ENCODE peak calls at places on chromosome 10, in four cellular contexts. One of them, this sample, is unnamed.

GRCh38 chr10:115171392-115171960 is 78.3 kb downstream of the ATRNL1 start:
- DNase-seq in EL: peak
- DNase-seq in activated CD8-positive, alpha-beta memory T cell treated with anti-CD3 and anti-CD28 coated beads for 24 hours: no peak
- DNase-seq in brain microvascular endothelial cell: no peak
- DNase-seq in this sample: no peak

GRCh38 chr10:95467162-95467599 is 94.0 kb downstream of the SORBS1 start:
- DNase-seq in EL: peak
- DNase-seq in activated CD8-positive, alpha-beta memory T cell treated with anti-CD3 and anti-CD28 coated beads for 24 hours: no peak
- DNase-seq in brain microvascular endothelial cell: no peak
- DNase-seq in this sample: no peak

GRCh38 chr10:121154846-121155245 is 303.7 kb downstream of the WDR11 start:
- DNase-seq in EL: no peak
- DNase-seq in activated CD8-positive, alpha-beta memory T cell treated with anti-CD3 and anti-CD28 coated beads for 24 hours: no peak
- DNase-seq in brain microvascular endothelial cell: no peak
- DNase-seq in this sample: no peak

GRCh38 chr10:50431791-50432190 is 180.5 kb upstream of the ASAH2 start:
- DNase-seq in EL: no peak
- DNase-seq in activated CD8-positive, alpha-beta memory T cell treated with anti-CD3 and anti-CD28 coated beads for 24 hours: no peak
- DNase-seq in brain microvascular endothelial cell: no peak
- DNase-seq in this sample: no peak

GRCh38 chr10:63052083-63052482 is 81.0 kb upstream of the NRBF2 start:
- DNase-seq in EL: no peak
- DNase-seq in activated CD8-positive, alpha-beta memory T cell treated with anti-CD3 and anti-CD28 coated beads for 24 hours: no peak
- DNase-seq in brain microvascular endothelial cell: no peak
- DNase-seq in this sample: no peak

GRCh38 chr10:99860466-99860865 is 78.0 kb downstream of the ABCC2 start:
- DNase-seq in EL: no peak
- DNase-seq in activated CD8-positive, alpha-beta memory T cell treated with anti-CD3 and anti-CD28 coated beads for 24 hours: no peak
- DNase-seq in brain microvascular endothelial cell: no peak
- DNase-seq in this sample: no peak

GRCh38 chr10:69956833-69957230 is 95.8 kb upstream of the MACROH2A2 start:
- DNase-seq in EL: no peak
- DNase-seq in activated CD8-positive, alpha-beta memory T cell treated with anti-CD3 and anti-CD28 coated beads for 24 hours: no peak
- DNase-seq in brain microvascular endothelial cell: no peak
- DNase-seq in this sample: no peak

GRCh38 chr10:23693398-23693797 is 254.5 kb downstream of the OTUD1 start:
- DNase-seq in EL: no peak
- DNase-seq in activated CD8-positive, alpha-beta memory T cell treated with anti-CD3 and anti-CD28 coated beads for 24 hours: no peak
- DNase-seq in brain microvascular endothelial cell: no peak
- DNase-seq in this sample: no peak

GRCh38 chr10:91975438-91975837 is 51.9 kb downstream of the BTAF1 start:
- DNase-seq in EL: no peak
- DNase-seq in activated CD8-positive, alpha-beta memory T cell treated with anti-CD3 and anti-CD28 coated beads for 24 hours: no peak
- DNase-seq in brain microvascular endothelial cell: no peak
- DNase-seq in this sample: no peak

GRCh38 chr10:4352566-4352961 is 473.4 kb upstream of the AKR1E2 start:
- DNase-seq in EL: no peak
- DNase-seq in activated CD8-positive, alpha-beta memory T cell treated with anti-CD3 and anti-CD28 coated beads for 24 hours: no peak
- DNase-seq in brain microvascular endothelial cell: no peak
- DNase-seq in this sample: no peak

GRCh38 chr10:44049301-44050015 is 335.4 kb downstream of the CXCL12 start:
- DNase-seq in EL: no peak
- DNase-seq in activated CD8-positive, alpha-beta memory T cell treated with anti-CD3 and anti-CD28 coated beads for 24 hours: no peak
- DNase-seq in brain microvascular endothelial cell: no peak
- DNase-seq in this sample: peak

GRCh38 chr10:84493951-84494848 is 165.8 kb downstream of the CCSER2 start:
- DNase-seq in EL: peak
- DNase-seq in activated CD8-positive, alpha-beta memory T cell treated with anti-CD3 and anti-CD28 coated beads for 24 hours: no peak
- DNase-seq in brain microvascular endothelial cell: peak
- DNase-seq in this sample: no peak

GRCh38 chr10:73850205-73850604 is 24.1 kb downstream of the CAMK2G start:
- DNase-seq in EL: no peak
- DNase-seq in activated CD8-positive, alpha-beta memory T cell treated with anti-CD3 and anti-CD28 coated beads for 24 hours: no peak
- DNase-seq in brain microvascular endothelial cell: no peak
- DNase-seq in this sample: no peak

GRCh38 chr10:48811461-48811860 is 126.8 kb downstream of the WDFY4 start:
- DNase-seq in EL: peak
- DNase-seq in activated CD8-positive, alpha-beta memory T cell treated with anti-CD3 and anti-CD28 coated beads for 24 hours: no peak
- DNase-seq in brain microvascular endothelial cell: no peak
- DNase-seq in this sample: no peak

GRCh38 chr10:113820507-113820906 is 33.4 kb downstream of the DCLRE1A start:
- DNase-seq in EL: peak
- DNase-seq in activated CD8-positive, alpha-beta memory T cell treated with anti-CD3 and anti-CD28 coated beads for 24 hours: no peak
- DNase-seq in brain microvascular endothelial cell: no peak
- DNase-seq in this sample: no peak

GRCh38 chr10:124994573-124995473 is 52.9 kb downstream of the ZRANB1 start:
- DNase-seq in EL: no peak
- DNase-seq in activated CD8-positive, alpha-beta memory T cell treated with anti-CD3 and anti-CD28 coated beads for 24 hours: peak
- DNase-seq in brain microvascular endothelial cell: no peak
- DNase-seq in this sample: peak

GRCh38 chr10:122142652-122143237 is 128.4 kb upstream of the BTBD16 start:
- DNase-seq in EL: peak
- DNase-seq in activated CD8-positive, alpha-beta memory T cell treated with anti-CD3 and anti-CD28 coated beads for 24 hours: peak
- DNase-seq in brain microvascular endothelial cell: no peak
- DNase-seq in this sample: no peak

GRCh38 chr10:95327367-95327766 is 36.6 kb upstream of the PDLIM1 start:
- DNase-seq in EL: peak
- DNase-seq in activated CD8-positive, alpha-beta memory T cell treated with anti-CD3 and anti-CD28 coated beads for 24 hours: no peak
- DNase-seq in brain microvascular endothelial cell: peak
- DNase-seq in this sample: no peak

GRCh38 chr10:88343761-88344484 is 239.2 kb downstream of the RNLS start:
- DNase-seq in EL: no peak
- DNase-seq in activated CD8-positive, alpha-beta memory T cell treated with anti-CD3 and anti-CD28 coated beads for 24 hours: no peak
- DNase-seq in brain microvascular endothelial cell: no peak
- DNase-seq in this sample: no peak

GRCh38 chr10:45421231-45422097 is 47.4 kb downstream of the ALOX5 start:
- DNase-seq in EL: no peak
- DNase-seq in activated CD8-positive, alpha-beta memory T cell treated with anti-CD3 and anti-CD28 coated beads for 24 hours: peak
- DNase-seq in brain microvascular endothelial cell: no peak
- DNase-seq in this sample: no peak

GRCh38 chr10:102919992-102920736 is 2.1 kb downstream of the CNNM2 start:
- DNase-seq in EL: no peak
- DNase-seq in activated CD8-positive, alpha-beta memory T cell treated with anti-CD3 and anti-CD28 coated beads for 24 hours: no peak
- DNase-seq in brain microvascular endothelial cell: no peak
- DNase-seq in this sample: no peak

GRCh38 chr10:77594171-77594783 is 43.3 kb downstream of the KCNMA1 start:
- DNase-seq in EL: no peak
- DNase-seq in activated CD8-positive, alpha-beta memory T cell treated with anti-CD3 and anti-CD28 coated beads for 24 hours: no peak
- DNase-seq in brain microvascular endothelial cell: no peak
- DNase-seq in this sample: no peak

GRCh38 chr10:46301721-46302479 is 15.1 kb downstream of the ANTXRL start:
- DNase-seq in EL: no peak
- DNase-seq in activated CD8-positive, alpha-beta memory T cell treated with anti-CD3 and anti-CD28 coated beads for 24 hours: peak
- DNase-seq in brain microvascular endothelial cell: no peak
- DNase-seq in this sample: no peak

GRCh38 chr10:111756541-111757061 is 427.0 kb downstream of the GPAM start:
- DNase-seq in EL: peak
- DNase-seq in activated CD8-positive, alpha-beta memory T cell treated with anti-CD3 and anti-CD28 coated beads for 24 hours: no peak
- DNase-seq in brain microvascular endothelial cell: no peak
- DNase-seq in this sample: no peak

GRCh38 chr10:17961551-17962422 is 10.1 kb downstream of the SLC39A12 start:
- DNase-seq in EL: peak
- DNase-seq in activated CD8-positive, alpha-beta memory T cell treated with anti-CD3 and anti-CD28 coated beads for 24 hours: no peak
- DNase-seq in brain microvascular endothelial cell: peak
- DNase-seq in this sample: no peak